ENCODE peak calls at places on chromosomes 11 and 22, in six cellular contexts. P is K562; L is pancreas; O is CD8-positive, alpha-beta memory T cell; T is neuronal stem cell; N is brain microvascular endothelial cell. B is an unnamed sample.

GRCh38 chr11:44226945-44227344 is 83.0 kb downstream of the ALX4 start:
- DNase-seq in N (no peak), T (no peak), O (no peak), L (no peak), P (no peak), B (no peak)

GRCh38 chr11:3959918-3960295 is 104.4 kb downstream of the STIM1 start:
- DNase-seq in L (no peak), T (no peak), P (no peak), N (no peak), O (no peak), B (no peak)

GRCh38 chr11:110026823-110027626 is 66.2 kb upstream of the ZC3H12C start:
- DNase-seq in L (no peak), O (no peak), P (no peak), N (no peak), T (no peak), B (no peak)

GRCh38 chr11:121451178-121451981 is 734 bp upstream of the SORL1 start:
- DNase-seq in O (peak), P (no peak), N (no peak), T (no peak), L (no peak), B (no peak)

GRCh38 chr11:118979434-118979833 is 7.9 kb downstream of the FOXR1 start:
- DNase-seq in L (no peak), T (no peak), N (no peak), O (no peak), P (peak), B (no peak)

GRCh38 chr11:3626250-3626960 is 15.4 kb downstream of the ART5 start:
- DNase-seq in O (no peak), L (no peak), T (no peak), N (no peak), P (no peak), B (no peak)

GRCh38 chr22:36332623-36333331 is 55.0 kb downstream of the MYH9 start:
- DNase-seq in L (no peak), O (peak), N (peak), P (peak), T (no peak), B (peak)

GRCh38 chr11:77789061-77789730 is 31.3 kb downstream of the RSF1 start:
- DNase-seq in N (no peak), L (no peak), O (no peak), P (peak), T (no peak), B (no peak)

GRCh38 chr11:74837191-74837590 is 88.5 kb downstream of the RNF169 start:
- DNase-seq in P (no peak), L (no peak), O (no peak), T (no peak), N (no peak), B (no peak)

GRCh38 chr22:24868979-24869378 is 63.0 kb downstream of the SGSM1 start:
- DNase-seq in O (no peak), N (no peak), T (no peak), L (no peak), P (no peak), B (no peak)

GRCh38 chr22:20105456-20106204 is 10.3 kb upstream of the RANBP1 start:
- DNase-seq in T (no peak), L (peak), N (no peak), P (no peak), O (no peak), B (no peak)

GRCh38 chr11:96098511-96099241 is 174.8 kb upstream of the MTMR2 start:
- DNase-seq in N (no peak), L (no peak), T (no peak), O (no peak), P (no peak), B (no peak)

GRCh38 chr22:17191163-17191562 is 28.1 kb downstream of the ADA2 start:
- DNase-seq in T (no peak), L (no peak), O (no peak), P (no peak), N (peak), B (no peak)

GRCh38 chr11:86722041-86722440 is 49.6 kb upstream of the ME3 start:
- DNase-seq in T (no peak), P (no peak), O (no peak), L (no peak), N (no peak), B (no peak)

GRCh38 chr22:31121403-31121802 is 1.4 kb upstream of the INPP5J start:
- DNase-seq in P (no peak), O (no peak), N (no peak), T (no peak), L (no peak), B (no peak)

GRCh38 chr11:102385053-102385976 is 38.3 kb downstream of the BIRC2 start:
- DNase-seq in L (no peak), O (no peak), P (peak), T (no peak), N (no peak), B (no peak)

GRCh38 chr11:125777309-125777708 is 1.3 kb downstream of the PATE2 start:
- DNase-seq in O (no peak), T (no peak), P (no peak), L (no peak), N (peak), B (no peak)

GRCh38 chr11:128297111-128297651 is 290.2 kb downstream of the ETS1 start:
- DNase-seq in N (no peak), T (no peak), L (no peak), P (no peak), O (peak), B (no peak)

GRCh38 chr11:128297805-128298204 is 289.6 kb downstream of the ETS1 start:
- DNase-seq in N (no peak), T (no peak), O (no peak), P (no peak), L (no peak), B (no peak)

GRCh38 chr11:128300785-128301184 is 286.6 kb downstream of the ETS1 start:
- DNase-seq in L (no peak), P (no peak), O (peak), T (no peak), N (no peak), B (no peak)

GRCh38 chr11:128299132-128299726 is 288.1 kb downstream of the ETS1 start:
- DNase-seq in N (peak), P (no peak), O (no peak), L (no peak), T (no peak), B (no peak)

GRCh38 chr11:128298271-128298670 is 289.1 kb downstream of the ETS1 start:
- DNase-seq in O (no peak), L (no peak), T (no peak), N (no peak), P (no peak), B (no peak)
- H3K27ac ChIP-seq in O (no peak), L (no peak), T (no peak), N (no peak), P (no peak), B (no peak)

DNA sequence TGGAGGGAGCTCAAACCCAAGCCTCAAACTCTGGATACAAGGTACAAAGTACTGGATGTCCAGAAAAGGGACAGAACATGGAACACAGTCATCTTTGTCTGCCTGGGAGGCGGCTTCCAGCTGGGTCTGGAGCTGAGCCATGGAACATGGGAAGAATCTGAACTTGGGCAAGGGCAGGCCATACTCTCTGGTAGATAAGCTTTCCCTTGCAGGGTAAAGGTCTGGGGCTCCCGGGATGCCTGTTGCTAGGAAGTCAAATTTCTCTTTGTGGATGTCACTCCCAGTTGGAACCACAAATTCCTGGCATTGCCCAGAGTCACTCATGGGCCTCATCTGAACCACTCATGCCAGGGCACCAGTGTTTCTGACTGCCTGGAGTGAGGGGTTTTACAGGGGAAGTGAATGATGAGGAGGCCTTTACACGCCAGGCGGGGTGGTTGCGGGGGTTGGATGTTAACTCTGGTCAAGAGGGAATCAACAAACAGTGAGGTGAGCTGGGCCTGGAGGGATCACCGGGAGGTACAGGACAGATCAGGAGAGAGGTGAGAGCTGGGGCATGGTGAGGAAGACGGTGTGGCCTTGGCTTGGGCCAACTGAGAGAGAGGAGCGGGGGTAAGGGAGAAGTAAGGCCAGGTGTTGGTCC is 5.7 kb downstream of the FTH1 start:
- DNase-seq in O (no peak), T (no peak), P (peak), L (no peak), N (peak), B (no peak)
- H3K27ac ChIP-seq in O (no peak), T (no peak), P (no peak), L (no peak), N (no peak), B (peak)

GRCh38 chr11:115385211-115385610 is 119.0 kb downstream of the CADM1 start:
- DNase-seq in N (no peak), T (no peak), O (no peak), P (no peak), L (no peak), B (no peak)

GRCh38 chr11:115391162-115391561 is 113.1 kb downstream of the CADM1 start:
- DNase-seq in O (no peak), N (no peak), P (no peak), L (no peak), T (no peak), B (no peak)

GRCh38 chr11:115389790-115390189 is 114.4 kb downstream of the CADM1 start:
- DNase-seq in N (no peak), L (no peak), T (no peak), O (no peak), P (no peak), B (no peak)

GRCh38 chr11:115391598-115391997 is 112.6 kb downstream of the CADM1 start:
- DNase-seq in L (no peak), P (no peak), O (no peak), N (no peak), T (peak), B (no peak)

DNA sequence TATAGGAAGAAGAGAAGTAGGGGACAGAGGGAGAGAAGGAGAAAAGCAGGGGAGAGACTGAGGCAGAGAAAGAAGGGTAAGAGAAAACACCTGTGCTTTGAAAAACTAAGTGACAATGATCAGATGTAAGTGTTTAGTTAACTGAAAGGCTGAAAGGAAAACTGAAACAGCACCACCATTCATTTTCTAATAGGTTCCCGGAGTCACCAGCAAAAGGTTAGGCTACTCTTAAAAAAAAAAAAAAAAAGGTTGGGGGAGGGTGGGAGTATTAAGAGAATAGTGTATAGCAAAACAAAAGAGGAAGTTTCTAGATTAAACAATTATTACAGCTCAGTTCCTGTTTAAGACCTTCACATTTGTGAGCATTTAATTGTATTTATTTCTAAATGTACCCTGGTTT is 113.8 kb downstream of the CADM1 start:
- DNase-seq in T (no peak), L (no peak), P (no peak), N (no peak), O (no peak), B (no peak)
- H3K27ac ChIP-seq in T (no peak), L (no peak), P (no peak), N (no peak), O (no peak), B (no peak)

GRCh38 chr11:19677380-19678080 is 35.1 kb upstream of the NAV2 start:
- DNase-seq in O (no peak), P (no peak), L (no peak), T (no peak), N (no peak), B (no peak)
- H3K27ac ChIP-seq in O (no peak), P (no peak), L (no peak), T (no peak), N (no peak), B (no peak)

DNA sequence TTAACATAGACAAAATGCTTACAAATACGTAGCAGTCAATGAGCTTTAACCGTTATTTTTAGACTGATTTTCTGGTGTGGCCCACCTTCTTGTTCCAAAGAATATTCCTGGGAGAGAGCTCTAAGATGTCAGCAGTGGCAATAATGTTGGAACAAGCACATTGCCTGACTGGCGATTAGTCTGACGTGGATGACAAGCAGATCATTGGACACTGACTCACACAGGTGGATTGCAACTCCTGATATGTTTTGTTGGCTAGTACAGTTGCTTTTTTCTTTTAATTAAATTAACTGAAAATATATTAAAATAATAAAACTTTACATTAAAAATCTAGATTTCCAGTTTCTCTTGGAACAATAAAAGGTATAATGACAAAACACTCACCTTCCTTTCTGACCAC is 78.0 kb downstream of the TENM4 start:
- DNase-seq in L (no peak), P (no peak), O (no peak), N (no peak), T (no peak), B (peak)
- H3K27ac ChIP-seq in L (no peak), P (no peak), O (no peak), N (no peak), T (no peak), B (peak)

GRCh38 chr11:103805688-103806009 is 230.8 kb upstream of the DDI1 start:
- DNase-seq in N (no peak), O (no peak), L (no peak), T (no peak), P (no peak), B (no peak)

GRCh38 chr11:103798456-103798855 is 238.0 kb upstream of the DDI1 start:
- DNase-seq in L (no peak), N (no peak), P (no peak), T (no peak), O (no peak), B (no peak)

GRCh38 chr11:103803062-103803461 is 233.4 kb upstream of the DDI1 start:
- DNase-seq in L (no peak), T (no peak), N (peak), O (no peak), P (no peak), B (no peak)

GRCh38 chr11:103798029-103798428 is 238.4 kb upstream of the DDI1 start:
- DNase-seq in P (no peak), O (no peak), N (peak), T (no peak), L (no peak), B (no peak)

DNA sequence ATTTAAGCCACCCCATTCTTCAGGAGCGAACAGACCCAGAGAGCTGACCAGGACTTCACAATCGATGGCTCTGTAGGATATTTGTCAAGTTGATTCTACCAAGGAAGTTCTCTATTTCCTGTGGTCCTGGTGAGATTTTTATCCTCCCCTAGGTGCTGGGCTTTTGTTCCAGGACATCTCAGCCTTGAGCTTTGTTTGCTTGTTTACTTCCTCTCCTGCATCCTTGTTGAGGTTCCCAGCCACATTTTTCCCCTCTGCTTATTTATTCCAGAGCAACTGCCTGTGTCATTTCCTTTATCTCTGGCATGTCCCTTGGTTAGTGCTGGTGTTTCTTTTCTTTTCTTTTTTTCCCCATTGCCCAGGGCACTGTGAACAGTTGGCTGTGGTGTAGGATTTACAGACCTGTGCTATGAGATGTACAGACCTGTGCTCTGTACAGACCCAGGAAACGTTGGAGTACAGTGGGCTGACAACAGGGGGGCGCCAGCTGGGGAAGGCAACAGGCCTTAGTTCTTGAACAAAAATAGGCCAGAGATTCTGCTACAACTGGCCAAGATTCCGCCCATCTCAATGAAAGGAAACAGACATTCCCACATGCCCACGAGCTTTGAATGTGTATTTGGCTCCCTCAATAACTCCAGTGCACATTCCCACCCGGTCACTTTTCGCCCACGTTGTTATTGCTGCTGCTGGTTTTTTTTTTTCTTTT is 235.9 kb upstream of the DDI1 start:
- DNase-seq in L (no peak), P (no peak), O (no peak), T (no peak), N (no peak), B (no peak)
- H3K27ac ChIP-seq in L (no peak), P (no peak), O (no peak), T (no peak), N (no peak), B (no peak)

B was measured in epithelial cell of prostate.